ENCODE peak calls at places on chromosomes 16 and 17, in nine cellular contexts. V, W, H, Z, E, O, K, R and I are unnamed samples.

GRCh38 chr17:44794699-44795413 is 35.2 kb downstream of the GJC1 start:
- DNase-seq in Z (no peak), V (peak; percentile 87), E (no peak), O (no peak), R (peak; percentile 97), W (no peak), K (no peak), H (peak; percentile 100), I (peak; percentile 96)

GRCh38 chr17:82126479-82127314 is 28.7 kb upstream of the FASN start:
- DNase-seq in W (no peak), E (peak; percentile 32), R (no peak), Z (no peak), O (no peak), V (no peak), K (peak; percentile 51), H (no peak), I (no peak)

GRCh38 chr17:50393700-50394099 is 3.6 kb downstream of the LRRC59 start:
- DNase-seq in Z (no peak), O (no peak), V (no peak), K (no peak), R (no peak), W (no peak), E (no peak), H (no peak), I (no peak)

GRCh38 chr17:2929881-2930533 is 133.4 kb downstream of the OR1D5 start:
- DNase-seq in O (peak; percentile 78), K (peak; percentile 15), E (no peak), Z (no peak), R (peak; percentile 39), V (peak; percentile 80), H (peak; percentile 26), W (no peak), I (peak; percentile 65)

GRCh38 chr16:54289242-54290051 is 2.9 kb upstream of the IRX3 start:
- DNase-seq in W (no peak), V (no peak), O (no peak), E (no peak), R (no peak), Z (no peak), H (no peak), K (no peak), I (no peak)

GRCh38 chr17:76252040-76252954 is 12.0 kb upstream of the RNF157 start:
- DNase-seq in K (no peak), H (peak; percentile 100), V (no peak), Z (no peak), R (peak; percentile 99), O (no peak), E (no peak), W (no peak), I (peak; percentile 99)

GRCh38 chr17:48301002-48301401 is 129.0 kb downstream of the SKAP1 start:
- DNase-seq in O (no peak), H (no peak), V (no peak), E (no peak), Z (no peak), W (no peak), R (no peak), K (no peak), I (no peak)

GRCh38 chr17:75115545-75115944 is 5.8 kb downstream of the ARMC7 start:
- DNase-seq in R (no peak), Z (no peak), W (no peak), V (no peak), E (no peak), H (no peak), O (no peak), K (no peak), I (no peak)

GRCh38 chr16:29806641-29807425 is 504 bp downstream of the MAZ start:
- DNase-seq in V (peak; percentile 84), O (peak; percentile 91), E (peak; percentile 35), W (peak; percentile 84), K (peak; percentile 69), Z (no peak), H (peak; percentile 75), R (peak; percentile 77), I (peak; percentile 57)

GRCh38 chr17:31373150-31374082 is 18.1 kb upstream of the RAB11FIP4 start:
- DNase-seq in R (peak; percentile 67), K (no peak), V (no peak), W (peak; percentile 48), H (peak; percentile 77), O (peak; percentile 83), E (no peak), Z (no peak), I (peak; percentile 75)

GRCh38 chr17:82020874-82021727 is 1.6 kb downstream of the CENPX start:
- DNase-seq in K (peak; percentile 44), V (peak; percentile 79), Z (no peak), H (peak; percentile 87), R (peak; percentile 82), W (peak; percentile 69), O (peak; percentile 82), E (no peak), I (peak; percentile 86)

GRCh38 chr16:35841632-35842031 is 2382.2 kb downstream of the TP53TG3F start:
- DNase-seq in E (no peak), W (no peak), H (no peak), K (no peak), R (no peak), O (no peak), Z (no peak), V (no peak), I (no peak)

GRCh38 chr16:48330847-48331204 is 54.4 kb downstream of the SIAH1 start:
- DNase-seq in V (no peak), Z (no peak), K (no peak), E (no peak), O (no peak), W (no peak), H (no peak), R (no peak), I (no peak)

GRCh38 chr17:76658387-76658705 is 14.8 kb upstream of the ST6GALNAC1 start:
- DNase-seq in E (no peak), O (no peak), V (no peak), H (no peak), Z (no peak), W (no peak), K (no peak), R (no peak), I (no peak)

GRCh38 chr17:34366529-34367107 is 3.6 kb upstream of the CCL1 start:
- DNase-seq in Z (no peak), H (no peak), E (no peak), W (no peak), V (no peak), K (no peak), R (no peak), O (no peak), I (no peak)

GRCh38 chr17:70819183-70819582 is 649.9 kb downstream of the KCNJ2 start:
- DNase-seq in Z (no peak), E (no peak), R (no peak), O (no peak), K (no peak), V (no peak), W (no peak), H (no peak), I (no peak)

GRCh38 chr16:88782454-88783390 is 2.3 kb downstream of the PIEZO1 start:
- DNase-seq in W (no peak), O (no peak), Z (no peak), K (peak; percentile 82), H (peak; percentile 91), E (no peak), V (peak; percentile 94), R (peak; percentile 89), I (peak; percentile 96)

GRCh38 chr17:30021708-30022317 is 80.4 kb downstream of the EFCAB5 start:
- DNase-seq in V (peak; percentile 1), K (no peak), R (peak; percentile 47), E (no peak), W (peak; percentile 17), H (peak; percentile 70), O (peak; percentile 77), Z (no peak), I (peak; percentile 76)

GRCh38 chr16:88472637-88473205 is 19.6 kb downstream of the ZFPM1 start:
- DNase-seq in H (no peak), K (no peak), V (no peak), Z (no peak), E (no peak), W (no peak), R (no peak), O (no peak), I (no peak)

GRCh38 chr17:65530985-65531507 is 30.4 kb downstream of the AXIN2 start:
- DNase-seq in O (no peak), K (no peak), R (no peak), W (no peak), E (no peak), V (no peak), Z (no peak), H (no peak), I (peak; percentile 54)

GRCh38 chr17:67265620-67266019 is 20.6 kb upstream of the HELZ start:
- DNase-seq in O (no peak), Z (no peak), H (no peak), R (no peak), K (no peak), E (no peak), W (no peak), V (no peak), I (no peak)

GRCh38 chr17:77352441-77352840 is 211.7 kb downstream of the SEC14L1 start:
- DNase-seq in Z (no peak), W (no peak), V (no peak), E (no peak), O (no peak), R (no peak), H (no peak), K (no peak), I (no peak)

GRCh38 chr17:13978478-13978877 is 90.8 kb upstream of the COX10 start:
- DNase-seq in O (no peak), W (no peak), V (no peak), Z (no peak), E (no peak), K (no peak), R (no peak), H (no peak), I (no peak)

GRCh38 chr17:28738680-28739384 is 5.0 kb upstream of the TRAF4 start:
- DNase-seq in V (no peak), K (no peak), H (no peak), E (no peak), O (no peak), R (no peak), Z (no peak), W (no peak), I (no peak)

GRCh38 chr17:62009220-62009619 is 55.9 kb downstream of the MED13 start:
- DNase-seq in O (no peak), Z (no peak), K (no peak), W (no peak), E (no peak), H (no peak), V (no peak), R (no peak), I (no peak)

GRCh38 chr16:77064037-77064436 is 127.0 kb upstream of the MON1B start:
- DNase-seq in H (no peak), R (no peak), K (no peak), W (no peak), O (no peak), V (no peak), Z (no peak), E (no peak), I (no peak)

GRCh38 chr17:74282587-74283370 is 8.7 kb downstream of the DNAI2 start:
- DNase-seq in Z (no peak), W (no peak), E (no peak), R (peak; percentile 63), H (no peak), K (peak; percentile 63), V (no peak), O (no peak), I (no peak)

GRCh38 chr17:28682655-28683054 is 20.6 kb downstream of the SUPT6H start:
- DNase-seq in W (no peak), V (no peak), K (no peak), R (no peak), E (no peak), Z (no peak), O (no peak), H (no peak), I (no peak)

GRCh38 chr16:1333149-1333812 is at the start of gene BAIAP3:
- DNase-seq in O (no peak), Z (no peak), H (no peak), K (peak; percentile 48), R (no peak), W (no peak), V (no peak), E (no peak), I (peak; percentile 75)

GRCh38 chr17:79965806-79966205 is 69.9 kb downstream of the TBC1D16 start:
- DNase-seq in O (no peak), K (no peak), Z (no peak), E (no peak), H (no peak), R (no peak), V (no peak), W (no peak), I (no peak)

GRCh38 chr17:81885869-81886548 is 5.4 kb downstream of the ALYREF start:
- DNase-seq in V (peak; percentile 94), K (no peak), Z (no peak), O (no peak), W (no peak), E (no peak), H (peak; percentile 78), R (peak; percentile 94), I (peak; percentile 81)